ENCODE peak calls at places on chromosomes 13 and 19, in eight cellular contexts. One of them, this sample, is unnamed.

GRCh38 chr19:10852098-10852800 is 4.0 kb downstream of the C19orf38 start:
- DNase-seq in heart left ventricle: no peak
- DNase-seq in uterus: no peak
- DNase-seq in lower leg skin: no peak
- DNase-seq in endothelial cell: no peak
- DNase-seq in pancreas: no peak
- DNase-seq in effector memory CD8-positive, alpha-beta T cell: no peak
- DNase-seq in colonic mucosa: no peak
- DNase-seq in this sample: no peak

GRCh38 chr19:3644351-3645066 is 17.9 kb upstream of the CACTIN start:
- DNase-seq in heart left ventricle: no peak
- DNase-seq in uterus: no peak
- DNase-seq in lower leg skin: no peak
- DNase-seq in endothelial cell: no peak
- DNase-seq in pancreas: no peak
- DNase-seq in effector memory CD8-positive, alpha-beta T cell: no peak
- DNase-seq in colonic mucosa: peak; percentile 43
- DNase-seq in this sample: no peak

GRCh38 chr13:43087960-43088580 is 64.7 kb downstream of the DNAJC15 start:
- DNase-seq in heart left ventricle: no peak
- DNase-seq in uterus: no peak
- DNase-seq in lower leg skin: no peak
- DNase-seq in endothelial cell: no peak
- DNase-seq in pancreas: no peak
- DNase-seq in effector memory CD8-positive, alpha-beta T cell: peak; percentile 3
- DNase-seq in colonic mucosa: no peak
- DNase-seq in this sample: no peak

GRCh38 chr19:34124828-34125227 is 47.5 kb upstream of the LSM14A start:
- DNase-seq in heart left ventricle: no peak
- DNase-seq in uterus: no peak
- DNase-seq in lower leg skin: peak; percentile 12
- DNase-seq in endothelial cell: no peak
- DNase-seq in pancreas: no peak
- DNase-seq in effector memory CD8-positive, alpha-beta T cell: no peak
- DNase-seq in colonic mucosa: no peak
- DNase-seq in this sample: peak; percentile 25

GRCh38 chr13:31898383-31899071 is 133.0 kb upstream of the FRY start:
- DNase-seq in heart left ventricle: no peak
- DNase-seq in uterus: no peak
- DNase-seq in lower leg skin: no peak
- DNase-seq in endothelial cell: no peak
- DNase-seq in pancreas: no peak
- DNase-seq in effector memory CD8-positive, alpha-beta T cell: no peak
- DNase-seq in colonic mucosa: no peak
- DNase-seq in this sample: no peak

GRCh38 chr19:3343619-3344502 is 22.5 kb upstream of the NFIC start:
- DNase-seq in heart left ventricle: peak; percentile 81
- DNase-seq in uterus: peak; percentile 88
- DNase-seq in lower leg skin: peak; percentile 98
- DNase-seq in endothelial cell: no peak
- DNase-seq in pancreas: peak; percentile 81
- DNase-seq in effector memory CD8-positive, alpha-beta T cell: peak; percentile 22
- DNase-seq in colonic mucosa: peak; percentile 66
- DNase-seq in this sample: no peak

GRCh38 chr13:30735025-30735967 is at the start of gene ALOX5AP:
- DNase-seq in heart left ventricle: no peak
- DNase-seq in uterus: no peak
- DNase-seq in lower leg skin: no peak
- DNase-seq in endothelial cell: no peak
- DNase-seq in pancreas: no peak
- DNase-seq in effector memory CD8-positive, alpha-beta T cell: peak; percentile 13
- DNase-seq in colonic mucosa: no peak
- DNase-seq in this sample: no peak

GRCh38 chr13:24233351-24233901 is 72.9 kb downstream of the SPATA13 start:
- DNase-seq in heart left ventricle: no peak
- DNase-seq in uterus: peak; percentile 45
- DNase-seq in lower leg skin: no peak
- DNase-seq in endothelial cell: no peak
- DNase-seq in pancreas: no peak
- DNase-seq in effector memory CD8-positive, alpha-beta T cell: no peak
- DNase-seq in colonic mucosa: no peak
- DNase-seq in this sample: no peak

GRCh38 chr19:2289714-2290435 is 7.9 kb upstream of the PEAK3 start:
- DNase-seq in heart left ventricle: no peak
- DNase-seq in uterus: no peak
- DNase-seq in lower leg skin: no peak
- DNase-seq in endothelial cell: no peak
- DNase-seq in pancreas: no peak
- DNase-seq in effector memory CD8-positive, alpha-beta T cell: peak; percentile 44
- DNase-seq in colonic mucosa: peak; percentile 25
- DNase-seq in this sample: no peak

GRCh38 chr19:51686171-51686570 is 7.0 kb upstream of the SPACA6 start:
- DNase-seq in heart left ventricle: no peak
- DNase-seq in uterus: no peak
- DNase-seq in lower leg skin: no peak
- DNase-seq in endothelial cell: no peak
- DNase-seq in pancreas: no peak
- DNase-seq in effector memory CD8-positive, alpha-beta T cell: no peak
- DNase-seq in colonic mucosa: no peak
- DNase-seq in this sample: no peak

GRCh38 chr13:23828866-23829265 is 60.3 kb downstream of the MIPEP start:
- DNase-seq in heart left ventricle: no peak
- DNase-seq in uterus: no peak
- DNase-seq in lower leg skin: no peak
- DNase-seq in endothelial cell: no peak
- DNase-seq in pancreas: no peak
- DNase-seq in effector memory CD8-positive, alpha-beta T cell: no peak
- DNase-seq in colonic mucosa: no peak
- DNase-seq in this sample: no peak

GRCh38 chr13:99743079-99743478 is 228.5 kb downstream of the ZIC5 start:
- DNase-seq in heart left ventricle: no peak
- DNase-seq in uterus: no peak
- DNase-seq in lower leg skin: no peak
- DNase-seq in endothelial cell: no peak
- DNase-seq in pancreas: no peak
- DNase-seq in effector memory CD8-positive, alpha-beta T cell: no peak
- DNase-seq in colonic mucosa: no peak
- DNase-seq in this sample: no peak

GRCh38 chr19:40254714-40255418 is 28.4 kb upstream of the CCNP start:
- DNase-seq in heart left ventricle: no peak
- DNase-seq in uterus: no peak
- DNase-seq in lower leg skin: no peak
- DNase-seq in endothelial cell: no peak
- DNase-seq in pancreas: no peak
- DNase-seq in effector memory CD8-positive, alpha-beta T cell: no peak
- DNase-seq in colonic mucosa: no peak
- DNase-seq in this sample: no peak

GRCh38 chr19:16600824-16601223 is 27.2 kb downstream of the MED26 start:
- DNase-seq in heart left ventricle: no peak
- DNase-seq in uterus: no peak
- DNase-seq in lower leg skin: no peak
- DNase-seq in endothelial cell: no peak
- DNase-seq in pancreas: no peak
- DNase-seq in effector memory CD8-positive, alpha-beta T cell: no peak
- DNase-seq in colonic mucosa: no peak
- DNase-seq in this sample: no peak

GRCh38 chr19:13764821-13765394 is 586 bp downstream of the MRI1 start:
- DNase-seq in heart left ventricle: peak; percentile 27
- DNase-seq in uterus: no peak
- DNase-seq in lower leg skin: peak; percentile 89
- DNase-seq in endothelial cell: peak; percentile 27
- DNase-seq in pancreas: peak; percentile 73
- DNase-seq in effector memory CD8-positive, alpha-beta T cell: peak; percentile 32
- DNase-seq in colonic mucosa: no peak
- DNase-seq in this sample: peak; percentile 62

GRCh38 chr13:109517516-109517915 is 268.9 kb downstream of the IRS2 start:
- DNase-seq in heart left ventricle: no peak
- DNase-seq in uterus: no peak
- DNase-seq in lower leg skin: no peak
- DNase-seq in endothelial cell: no peak
- DNase-seq in pancreas: no peak
- DNase-seq in effector memory CD8-positive, alpha-beta T cell: no peak
- DNase-seq in colonic mucosa: no peak
- DNase-seq in this sample: no peak

GRCh38 chr19:20513179-20513934 is 52.2 kb downstream of the ZNF737 start:
- DNase-seq in heart left ventricle: no peak
- DNase-seq in uterus: no peak
- DNase-seq in lower leg skin: no peak
- DNase-seq in endothelial cell: no peak
- DNase-seq in pancreas: no peak
- DNase-seq in effector memory CD8-positive, alpha-beta T cell: no peak
- DNase-seq in colonic mucosa: no peak
- DNase-seq in this sample: no peak

GRCh38 chr13:113890758-113891480 is 27.0 kb upstream of the GAS6 start:
- DNase-seq in heart left ventricle: no peak
- DNase-seq in uterus: no peak
- DNase-seq in lower leg skin: no peak
- DNase-seq in endothelial cell: no peak
- DNase-seq in pancreas: no peak
- DNase-seq in effector memory CD8-positive, alpha-beta T cell: no peak
- DNase-seq in colonic mucosa: no peak
- DNase-seq in this sample: no peak

GRCh38 chr13:93446256-93446655 is 219.6 kb downstream of the GPC6 start:
- DNase-seq in heart left ventricle: no peak
- DNase-seq in uterus: no peak
- DNase-seq in lower leg skin: no peak
- DNase-seq in endothelial cell: no peak
- DNase-seq in pancreas: no peak
- DNase-seq in effector memory CD8-positive, alpha-beta T cell: no peak
- DNase-seq in colonic mucosa: no peak
- DNase-seq in this sample: no peak

GRCh38 chr19:42010245-42011126 is 16.5 kb upstream of the ATP1A3 start:
- DNase-seq in heart left ventricle: no peak
- DNase-seq in uterus: no peak
- DNase-seq in lower leg skin: no peak
- DNase-seq in endothelial cell: no peak
- DNase-seq in pancreas: no peak
- DNase-seq in effector memory CD8-positive, alpha-beta T cell: no peak
- DNase-seq in colonic mucosa: no peak
- DNase-seq in this sample: no peak

GRCh38 chr13:40127925-40128324 is 472.5 kb downstream of the COG6 start:
- DNase-seq in heart left ventricle: no peak
- DNase-seq in uterus: no peak
- DNase-seq in lower leg skin: no peak
- DNase-seq in endothelial cell: no peak
- DNase-seq in pancreas: no peak
- DNase-seq in effector memory CD8-positive, alpha-beta T cell: no peak
- DNase-seq in colonic mucosa: no peak
- DNase-seq in this sample: no peak

GRCh38 chr19:48722196-48722708 is 2.7 kb upstream of the MAMSTR start:
- DNase-seq in heart left ventricle: no peak
- DNase-seq in uterus: no peak
- DNase-seq in lower leg skin: no peak
- DNase-seq in endothelial cell: no peak
- DNase-seq in pancreas: no peak
- DNase-seq in effector memory CD8-positive, alpha-beta T cell: no peak
- DNase-seq in colonic mucosa: no peak
- DNase-seq in this sample: no peak

GRCh38 chr13:94433055-94433947 is 46.2 kb downstream of the DCT start:
- DNase-seq in heart left ventricle: no peak
- DNase-seq in uterus: no peak
- DNase-seq in lower leg skin: no peak
- DNase-seq in endothelial cell: no peak
- DNase-seq in pancreas: no peak
- DNase-seq in effector memory CD8-positive, alpha-beta T cell: no peak
- DNase-seq in colonic mucosa: no peak
- DNase-seq in this sample: no peak

GRCh38 chr13:67421475-67421874 is 191.3 kb upstream of the PCDH9 start:
- DNase-seq in heart left ventricle: no peak
- DNase-seq in uterus: no peak
- DNase-seq in lower leg skin: no peak
- DNase-seq in endothelial cell: no peak
- DNase-seq in pancreas: no peak
- DNase-seq in effector memory CD8-positive, alpha-beta T cell: no peak
- DNase-seq in colonic mucosa: no peak
- DNase-seq in this sample: no peak

GRCh38 chr13:111642156-111642767 is 321.8 kb downstream of the TEX29 start:
- DNase-seq in heart left ventricle: no peak
- DNase-seq in uterus: no peak
- DNase-seq in lower leg skin: peak; percentile 75
- DNase-seq in endothelial cell: no peak
- DNase-seq in pancreas: no peak
- DNase-seq in effector memory CD8-positive, alpha-beta T cell: no peak
- DNase-seq in colonic mucosa: no peak
- DNase-seq in this sample: no peak